ENCODE peak calls at places on chromosomes 5 and 9, in nine cellular contexts. Z, M, N, X, E, H, L, T and F are unnamed samples.
A peak's percentile ranks its signal among the peaks of the same experiment; 100 is the strongest.

GRCh38 chr9:128493424-128493823 is 11.1 kb upstream of the GLE1 start:
- DNase-seq in T (no peak), E (no peak), L (peak; percentile 11), M (no peak), Z (no peak), X (no peak), H (no peak), N (no peak), F (no peak)

GRCh38 chr5:98604301-98604700 is 169.2 kb upstream of the RGMB start:
- DNase-seq in N (no peak), H (no peak), T (no peak), E (no peak), M (no peak), Z (no peak), L (no peak), X (no peak), F (no peak)

GRCh38 chr5:116652196-116652729 is 77.6 kb upstream of the SEMA6A start:
- DNase-seq in N (no peak), M (peak; percentile 29), E (peak; percentile 44), L (peak; percentile 72), X (no peak), H (peak; percentile 69), T (no peak), Z (no peak), F (no peak)

GRCh38 chr5:67089200-67089725 is 107.3 kb downstream of the CD180 start:
- DNase-seq in M (no peak), N (no peak), H (no peak), L (no peak), T (no peak), E (peak; percentile 13), X (no peak), Z (no peak), F (no peak)

GRCh38 chr5:87393331-87393730 is 19.4 kb downstream of the CCNH start:
- DNase-seq in T (no peak), H (no peak), Z (no peak), N (no peak), L (no peak), M (no peak), E (no peak), X (no peak), F (no peak)

GRCh38 chr5:151699071-151699901 is 12.6 kb upstream of the SPARC start:
- DNase-seq in T (no peak), Z (peak; percentile 46), H (peak; percentile 94), L (peak; percentile 88), N (peak; percentile 94), E (peak; percentile 81), X (peak; percentile 90), M (peak; percentile 45), F (peak; percentile 72)

GRCh38 chr5:82308416-82308815 is 30.3 kb upstream of the RPS23 start:
- DNase-seq in M (no peak), X (no peak), H (no peak), N (no peak), T (no peak), E (no peak), Z (no peak), L (no peak), F (no peak)

GRCh38 chr5:137693307-137693950 is 42.5 kb downstream of the KLHL3 start:
- DNase-seq in T (no peak), Z (no peak), X (no peak), L (no peak), E (no peak), H (no peak), N (no peak), M (peak; percentile 20), F (no peak)

GRCh38 chr5:65916636-65917035 is 9.7 kb upstream of the ERBIN start:
- DNase-seq in H (no peak), Z (no peak), T (no peak), N (no peak), L (no peak), X (no peak), E (no peak), M (no peak), F (no peak)

GRCh38 chr5:88474574-88474973 is 205.9 kb upstream of the TMEM161B start:
- DNase-seq in H (no peak), N (no peak), M (no peak), T (no peak), X (no peak), E (no peak), Z (no peak), L (no peak), F (no peak)

GRCh38 chr5:37816883-37817282 is 23.0 kb downstream of the GDNF start:
- DNase-seq in E (no peak), X (no peak), Z (no peak), T (no peak), L (no peak), H (peak; percentile 80), N (no peak), M (no peak), F (no peak)

GRCh38 chr9:33133186-33133585 is 34.0 kb downstream of the B4GALT1 start:
- DNase-seq in L (peak; percentile 59), T (no peak), H (no peak), M (no peak), X (peak; percentile 16), Z (no peak), N (no peak), E (peak; percentile 53), F (no peak)

GRCh38 chr5:150001660-150002493 is 1.3 kb downstream of the HMGXB3 start:
- DNase-seq in E (peak; percentile 22), Z (peak; percentile 50), N (no peak), H (no peak), T (no peak), M (peak; percentile 28), L (peak; percentile 64), X (no peak), F (peak; percentile 67)

GRCh38 chr9:135904121-135904520 is 3.2 kb downstream of the CAMSAP1 start:
- DNase-seq in Z (no peak), E (no peak), X (no peak), H (no peak), M (no peak), N (no peak), T (no peak), L (peak; percentile 15), F (no peak)

GRCh38 chr9:104506565-104506964 is 2.5 kb downstream of the OR13F1 start:
- DNase-seq in E (no peak), N (no peak), X (no peak), L (no peak), Z (no peak), H (no peak), T (no peak), M (no peak), F (no peak)

GRCh38 chr9:28329323-28329722 is 756.0 kb upstream of the C9orf72 start:
- DNase-seq in T (no peak), X (no peak), H (no peak), Z (no peak), E (no peak), M (no peak), L (no peak), N (no peak), F (no peak)

GRCh38 chr5:154190652-154191304 is at the start of gene GALNT10:
- DNase-seq in E (peak; percentile 78), T (peak; percentile 55), L (peak; percentile 77), M (peak; percentile 59), H (peak; percentile 89), N (peak; percentile 38), X (peak; percentile 75), Z (peak; percentile 83), F (peak; percentile 77)

GRCh38 chr5:129460951-129461815 is 1.1 kb downstream of the ADAMTS19 start:
- DNase-seq in E (peak; percentile 16), X (no peak), T (no peak), M (peak; percentile 50), L (peak; percentile 63), Z (peak; percentile 75), N (peak; percentile 69), H (peak; percentile 62), F (peak; percentile 76)

GRCh38 chr5:135340568-135340967 is 58.5 kb downstream of the MACROH2A1 start:
- DNase-seq in X (peak; percentile 5), T (no peak), E (no peak), M (no peak), H (no peak), Z (no peak), L (peak; percentile 32), N (no peak), F (no peak)

DNA sequence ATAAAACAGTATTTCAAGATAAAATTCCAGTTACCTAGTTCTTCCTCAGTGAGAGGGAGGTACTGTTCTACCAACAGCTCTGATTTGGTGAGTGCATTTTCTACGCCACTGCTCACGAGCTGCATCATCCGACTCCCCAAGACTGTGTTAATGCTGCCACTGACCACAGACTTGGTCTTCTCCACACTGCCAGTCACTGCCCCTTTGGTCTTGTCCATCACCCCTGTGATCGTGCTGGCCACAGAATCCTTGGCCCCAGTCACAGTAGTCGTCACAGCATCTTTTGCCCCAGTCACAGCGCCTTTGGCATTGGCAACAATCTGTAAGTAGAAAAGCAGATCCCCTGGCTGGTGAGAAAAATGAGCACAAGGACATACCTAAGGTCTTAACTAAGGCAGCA is 6.4 kb downstream of the PLIN2 start:
- DNase-seq in Z (no peak), T (no peak), E (no peak), X (no peak), L (no peak), N (no peak), M (no peak), H (no peak), F (no peak)
- H3K4me1 ChIP-seq in Z (no peaks in the 10 kb centered on the region), T (no peaks in the 10 kb centered on the region), E (peaks cover 69% of the 10 kb centered on the region), X (no peaks in the 10 kb centered on the region), L (peaks cover 4% of the 10 kb centered on the region), N (no peaks in the 10 kb centered on the region), M (no peaks in the 10 kb centered on the region), H (peaks cover 3% of the 10 kb centered on the region), F (peaks cover under 1% of the 10 kb centered on the region)

DNA sequence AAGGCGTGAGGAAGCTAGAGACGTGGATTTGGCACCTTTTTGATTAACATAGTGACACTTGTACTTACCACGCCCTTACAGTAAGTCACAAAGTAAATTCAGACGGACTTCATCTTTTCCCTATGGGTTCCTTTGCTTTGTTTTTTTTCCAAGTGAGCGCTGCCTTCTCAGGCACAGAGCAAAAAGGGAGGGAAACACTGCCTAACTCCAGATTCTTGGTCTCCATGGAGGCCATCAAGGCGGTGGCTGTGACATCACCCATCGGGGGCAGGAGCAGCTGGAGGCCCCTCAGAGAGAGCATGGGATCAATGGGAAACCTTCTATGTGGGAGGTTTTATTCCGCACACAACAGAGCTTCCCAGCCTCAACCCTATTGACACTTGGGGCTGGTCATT is 45.4 kb downstream of the ERGIC1 start:
- DNase-seq in N (no peak), M (no peak), E (no peak), H (no peak), Z (no peak), X (no peak), L (no peak), T (no peak), F (no peak)
- H3K4me3 ChIP-seq in N (no peak overlapping the region), M (no peak overlapping the region), E (peak overlapping the region; percentile 45), H (peak overlapping the region; percentile 22), Z (no peak overlapping the region), X (peak overlapping the region; percentile 27), L (no peak overlapping the region), T (peak overlapping the region; percentile 48), F (no peak overlapping the region)

GRCh38 chr9:137302176-137303030 is at the start of gene NRARP:
- DNase-seq in L (peak; percentile 88), M (peak; percentile 93), X (peak; percentile 83), Z (peak; percentile 97), H (peak; percentile 96), T (peak; percentile 86), N (peak; percentile 79), E (peak; percentile 84), F (peak; percentile 92)
- TF ChIP-seq CTCF in L (peak; percentile 19), M (peak; percentile 48), X (peak; percentile 22), Z (peak; percentile 40), H (peak; percentile 45), T (peak; percentile 65), N (peak; percentile 37), E (peak; percentile 57), F (peak; percentile 77)

DNA sequence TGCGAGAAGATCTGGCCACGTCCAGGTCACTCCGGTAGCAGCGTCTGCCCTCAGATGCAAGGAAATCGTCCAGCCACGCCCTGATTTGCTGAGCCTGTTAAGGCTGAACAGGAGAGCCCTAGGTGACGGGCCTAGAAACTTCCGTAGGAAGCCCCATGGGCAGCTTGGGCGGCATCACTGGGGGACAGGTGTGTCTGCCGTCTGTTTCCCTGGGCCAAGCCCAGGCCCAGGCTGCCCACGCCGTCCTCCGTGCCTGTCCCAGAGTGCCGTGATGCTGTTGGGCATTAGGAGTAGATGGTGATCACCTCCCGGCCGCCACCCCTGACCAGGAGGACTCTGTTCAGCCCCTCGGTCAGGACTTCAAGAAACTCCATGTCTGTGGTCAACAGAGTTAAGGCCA is 43.5 kb downstream of the NKD2 start:
- DNase-seq in T (no peak), E (peak; percentile 13), X (no peak), N (no peak), M (no peak), L (no peak), H (peak; percentile 65), Z (no peak), F (no peak)
- H3K4me1 ChIP-seq in T (no peaks in the 10 kb centered on the region), E (no peaks in the 10 kb centered on the region), X (no peaks in the 10 kb centered on the region), N (no peaks in the 10 kb centered on the region), M (no peaks in the 10 kb centered on the region), L (no peaks in the 10 kb centered on the region), H (no peaks in the 10 kb centered on the region), Z (no peaks in the 10 kb centered on the region), F (no peaks in the 10 kb centered on the region)